ENCODE peak calls at places on chromosome 3, in seven cellular contexts. U, S, M, Y, Q, O and I are unnamed samples.

GRCh38 chr3:188583476-188584161 is 429.7 kb downstream of the LPP start:
- DNase-seq in U (no peak), M (no peak), S (no peak), Y (no peak), Q (peak), O (no peak), I (no peak)

GRCh38 chr3:12993022-12993622 is 80.1 kb downstream of the IQSEC1 start:
- DNase-seq in O (no peak), Q (no peak), S (no peak), M (peak), Y (no peak), U (no peak), I (no peak)

GRCh38 chr3:156252656-156253055 is 132.3 kb downstream of the KCNAB1 start:
- DNase-seq in Y (no peak), M (no peak), U (no peak), O (no peak), S (no peak), Q (no peak), I (no peak)

GRCh38 chr3:6229778-6230410 is 631.0 kb upstream of the GRM7 start:
- DNase-seq in O (no peak), S (no peak), Y (no peak), U (no peak), Q (no peak), M (no peak), I (no peak)

GRCh38 chr3:45922039-45922326 is 21.3 kb upstream of the CXCR6 start:
- DNase-seq in O (no peak), U (no peak), Y (no peak), M (no peak), S (no peak), Q (no peak), I (no peak)

GRCh38 chr3:46926039-46926438 is 48.5 kb downstream of the PTH1R start:
- DNase-seq in Y (no peak), U (no peak), S (peak), M (peak), O (no peak), Q (no peak), I (no peak)

GRCh38 chr3:119184808-119185690 is 11.7 kb downstream of the UPK1B start:
- DNase-seq in S (peak), Q (no peak), Y (no peak), M (no peak), O (no peak), U (no peak), I (no peak)

GRCh38 chr3:61589856-61590255 is 28.5 kb downstream of the PTPRG start:
- DNase-seq in U (no peak), M (peak), O (no peak), Q (no peak), Y (peak), S (peak), I (no peak)

GRCh38 chr3:127151992-127152391 is 40.9 kb upstream of the PRR23E start:
- DNase-seq in O (no peak), S (no peak), M (peak), U (no peak), Y (no peak), Q (no peak), I (no peak)

GRCh38 chr3:48692551-48692950 is 6.8 kb upstream of the NCKIPSD start:
- DNase-seq in Q (no peak), O (no peak), U (no peak), Y (no peak), S (no peak), M (peak), I (no peak)

GRCh38 chr3:131217296-131217741 is 164.3 kb upstream of the NUDT16 start:
- DNase-seq in M (peak), U (no peak), S (peak), Y (no peak), O (no peak), Q (no peak), I (no peak)